ENCODE peak calls at places on chromosomes 2 and 18, in nine cellular contexts. One of them, this sample, is unnamed.
A peak's percentile ranks its signal among the peaks of the same experiment; 100 is the strongest.

GRCh38 chr2:108215794-108216211 is 24.0 kb upstream of the SULT1C3 start:
- DNase-seq in T follicular helper cell: no peak
- DNase-seq in effector memory CD4-positive, alpha-beta T cell: no peak
- DNase-seq in left ventricle myocardium inferior: no peak
- DNase-seq in nephron progenitor cell: no peak
- DNase-seq in AG20443: peak; percentile 61
- DNase-seq in natural killer cell treated with Interleukin-12 subunit alpha and Interleukin-12 subunit beta and Interleukin-15 and Interleukin-18, amount 100 ng/mL, for 72 hours: no peak
- DNase-seq in adrenal gland: no peak
- DNase-seq in T-helper 1 cell: no peak
- DNase-seq in this sample: no peak

GRCh38 chr2:46439582-46439981 is 39.8 kb upstream of the TMEM247 start:
- DNase-seq in T follicular helper cell: no peak
- DNase-seq in effector memory CD4-positive, alpha-beta T cell: peak; percentile 28
- DNase-seq in left ventricle myocardium inferior: no peak
- DNase-seq in nephron progenitor cell: no peak
- DNase-seq in AG20443: no peak
- DNase-seq in natural killer cell treated with Interleukin-12 subunit alpha and Interleukin-12 subunit beta and Interleukin-15 and Interleukin-18, amount 100 ng/mL, for 72 hours: no peak
- DNase-seq in adrenal gland: no peak
- DNase-seq in T-helper 1 cell: no peak
- DNase-seq in this sample: no peak

GRCh38 chr18:59024829-59025228 is 114.9 kb upstream of the SEC11C start:
- DNase-seq in T follicular helper cell: no peak
- DNase-seq in effector memory CD4-positive, alpha-beta T cell: no peak
- DNase-seq in left ventricle myocardium inferior: no peak
- DNase-seq in nephron progenitor cell: no peak
- DNase-seq in AG20443: peak; percentile 49
- DNase-seq in natural killer cell treated with Interleukin-12 subunit alpha and Interleukin-12 subunit beta and Interleukin-15 and Interleukin-18, amount 100 ng/mL, for 72 hours: no peak
- DNase-seq in adrenal gland: peak; percentile 14
- DNase-seq in T-helper 1 cell: no peak
- DNase-seq in this sample: no peak

GRCh38 chr18:67310826-67311225 is 205.7 kb downstream of the DSEL start:
- DNase-seq in T follicular helper cell: no peak
- DNase-seq in effector memory CD4-positive, alpha-beta T cell: no peak
- DNase-seq in left ventricle myocardium inferior: no peak
- DNase-seq in nephron progenitor cell: no peak
- DNase-seq in AG20443: peak; percentile 25
- DNase-seq in natural killer cell treated with Interleukin-12 subunit alpha and Interleukin-12 subunit beta and Interleukin-15 and Interleukin-18, amount 100 ng/mL, for 72 hours: no peak
- DNase-seq in adrenal gland: no peak
- DNase-seq in T-helper 1 cell: no peak
- DNase-seq in this sample: no peak

GRCh38 chr2:129483366-129483765 is 496.1 kb upstream of the RAB6C start:
- DNase-seq in T follicular helper cell: no peak
- DNase-seq in effector memory CD4-positive, alpha-beta T cell: no peak
- DNase-seq in left ventricle myocardium inferior: no peak
- DNase-seq in nephron progenitor cell: no peak
- DNase-seq in AG20443: no peak
- DNase-seq in natural killer cell treated with Interleukin-12 subunit alpha and Interleukin-12 subunit beta and Interleukin-15 and Interleukin-18, amount 100 ng/mL, for 72 hours: no peak
- DNase-seq in adrenal gland: peak; percentile 53
- DNase-seq in T-helper 1 cell: no peak
- DNase-seq in this sample: no peak

GRCh38 chr2:31319391-31320175 is 85.6 kb downstream of the EHD3 start:
- DNase-seq in T follicular helper cell: no peak
- DNase-seq in effector memory CD4-positive, alpha-beta T cell: no peak
- DNase-seq in left ventricle myocardium inferior: no peak
- DNase-seq in nephron progenitor cell: no peak
- DNase-seq in AG20443: peak; percentile 25
- DNase-seq in natural killer cell treated with Interleukin-12 subunit alpha and Interleukin-12 subunit beta and Interleukin-15 and Interleukin-18, amount 100 ng/mL, for 72 hours: no peak
- DNase-seq in adrenal gland: peak; percentile 25
- DNase-seq in T-helper 1 cell: no peak
- DNase-seq in this sample: no peak

GRCh38 chr2:102442967-102443828 is 20.2 kb downstream of the IL18RAP start:
- DNase-seq in T follicular helper cell: no peak
- DNase-seq in effector memory CD4-positive, alpha-beta T cell: peak; percentile 8
- DNase-seq in left ventricle myocardium inferior: no peak
- DNase-seq in nephron progenitor cell: peak; percentile 21
- DNase-seq in AG20443: peak; percentile 30
- DNase-seq in natural killer cell treated with Interleukin-12 subunit alpha and Interleukin-12 subunit beta and Interleukin-15 and Interleukin-18, amount 100 ng/mL, for 72 hours: no peak
- DNase-seq in adrenal gland: peak; percentile 36
- DNase-seq in T-helper 1 cell: no peak
- DNase-seq in this sample: no peak

GRCh38 chr2:28643911-28644334 is 107.7 kb upstream of the PPP1CB start:
- DNase-seq in T follicular helper cell: no peak
- DNase-seq in effector memory CD4-positive, alpha-beta T cell: no peak
- DNase-seq in left ventricle myocardium inferior: no peak
- DNase-seq in nephron progenitor cell: no peak
- DNase-seq in AG20443: peak; percentile 83
- DNase-seq in natural killer cell treated with Interleukin-12 subunit alpha and Interleukin-12 subunit beta and Interleukin-15 and Interleukin-18, amount 100 ng/mL, for 72 hours: no peak
- DNase-seq in adrenal gland: peak; percentile 42
- DNase-seq in T-helper 1 cell: no peak
- DNase-seq in this sample: peak; percentile 81

GRCh38 chr18:40883271-40883670 is 1071.8 kb upstream of the PIK3C3 start:
- DNase-seq in T follicular helper cell: no peak
- DNase-seq in effector memory CD4-positive, alpha-beta T cell: no peak
- DNase-seq in left ventricle myocardium inferior: no peak
- DNase-seq in nephron progenitor cell: no peak
- DNase-seq in AG20443: no peak
- DNase-seq in natural killer cell treated with Interleukin-12 subunit alpha and Interleukin-12 subunit beta and Interleukin-15 and Interleukin-18, amount 100 ng/mL, for 72 hours: no peak
- DNase-seq in adrenal gland: no peak
- DNase-seq in T-helper 1 cell: no peak
- DNase-seq in this sample: no peak

GRCh38 chr2:43592443-43592842 is 3.4 kb downstream of the THADA start:
- DNase-seq in T follicular helper cell: no peak
- DNase-seq in effector memory CD4-positive, alpha-beta T cell: no peak
- DNase-seq in left ventricle myocardium inferior: no peak
- DNase-seq in nephron progenitor cell: no peak
- DNase-seq in AG20443: peak; percentile 9
- DNase-seq in natural killer cell treated with Interleukin-12 subunit alpha and Interleukin-12 subunit beta and Interleukin-15 and Interleukin-18, amount 100 ng/mL, for 72 hours: no peak
- DNase-seq in adrenal gland: no peak
- DNase-seq in T-helper 1 cell: no peak
- DNase-seq in this sample: no peak

GRCh38 chr18:37476182-37476581 is 89.4 kb downstream of the CELF4 start:
- DNase-seq in T follicular helper cell: no peak
- DNase-seq in effector memory CD4-positive, alpha-beta T cell: no peak
- DNase-seq in left ventricle myocardium inferior: no peak
- DNase-seq in nephron progenitor cell: peak; percentile 60
- DNase-seq in AG20443: peak; percentile 64
- DNase-seq in natural killer cell treated with Interleukin-12 subunit alpha and Interleukin-12 subunit beta and Interleukin-15 and Interleukin-18, amount 100 ng/mL, for 72 hours: no peak
- DNase-seq in adrenal gland: peak; percentile 44
- DNase-seq in T-helper 1 cell: no peak
- DNase-seq in this sample: no peak

GRCh38 chr18:3455938-3456685 is 6.1 kb downstream of the TGIF1 start:
- DNase-seq in T follicular helper cell: no peak
- DNase-seq in effector memory CD4-positive, alpha-beta T cell: no peak
- DNase-seq in left ventricle myocardium inferior: no peak
- DNase-seq in nephron progenitor cell: no peak
- DNase-seq in AG20443: peak; percentile 20
- DNase-seq in natural killer cell treated with Interleukin-12 subunit alpha and Interleukin-12 subunit beta and Interleukin-15 and Interleukin-18, amount 100 ng/mL, for 72 hours: no peak
- DNase-seq in adrenal gland: no peak
- DNase-seq in T-helper 1 cell: no peak
- DNase-seq in this sample: no peak

GRCh38 chr2:221502270-221502973 is 69.7 kb downstream of the EPHA4 start:
- DNase-seq in T follicular helper cell: no peak
- DNase-seq in effector memory CD4-positive, alpha-beta T cell: no peak
- DNase-seq in left ventricle myocardium inferior: no peak
- DNase-seq in nephron progenitor cell: peak; percentile 7
- DNase-seq in AG20443: peak; percentile 50
- DNase-seq in natural killer cell treated with Interleukin-12 subunit alpha and Interleukin-12 subunit beta and Interleukin-15 and Interleukin-18, amount 100 ng/mL, for 72 hours: no peak
- DNase-seq in adrenal gland: no peak
- DNase-seq in T-helper 1 cell: no peak
- DNase-seq in this sample: no peak

GRCh38 chr2:106851055-106851454 is 34.9 kb downstream of the ST6GAL2 start:
- DNase-seq in T follicular helper cell: no peak
- DNase-seq in effector memory CD4-positive, alpha-beta T cell: no peak
- DNase-seq in left ventricle myocardium inferior: no peak
- DNase-seq in nephron progenitor cell: no peak
- DNase-seq in AG20443: no peak
- DNase-seq in natural killer cell treated with Interleukin-12 subunit alpha and Interleukin-12 subunit beta and Interleukin-15 and Interleukin-18, amount 100 ng/mL, for 72 hours: no peak
- DNase-seq in adrenal gland: no peak
- DNase-seq in T-helper 1 cell: no peak
- DNase-seq in this sample: no peak

GRCh38 chr2:106314427-106314826 is 120.3 kb upstream of the UXS1 start:
- DNase-seq in T follicular helper cell: no peak
- DNase-seq in effector memory CD4-positive, alpha-beta T cell: no peak
- DNase-seq in left ventricle myocardium inferior: no peak
- DNase-seq in nephron progenitor cell: no peak
- DNase-seq in AG20443: no peak
- DNase-seq in natural killer cell treated with Interleukin-12 subunit alpha and Interleukin-12 subunit beta and Interleukin-15 and Interleukin-18, amount 100 ng/mL, for 72 hours: no peak
- DNase-seq in adrenal gland: no peak
- DNase-seq in T-helper 1 cell: no peak
- DNase-seq in this sample: no peak

GRCh38 chr2:226611196-226611943 is 188.2 kb downstream of the IRS1 start:
- DNase-seq in T follicular helper cell: no peak
- DNase-seq in effector memory CD4-positive, alpha-beta T cell: no peak
- DNase-seq in left ventricle myocardium inferior: no peak
- DNase-seq in nephron progenitor cell: no peak
- DNase-seq in AG20443: peak; percentile 11
- DNase-seq in natural killer cell treated with Interleukin-12 subunit alpha and Interleukin-12 subunit beta and Interleukin-15 and Interleukin-18, amount 100 ng/mL, for 72 hours: no peak
- DNase-seq in adrenal gland: no peak
- DNase-seq in T-helper 1 cell: no peak
- DNase-seq in this sample: no peak

GRCh38 chr2:109422758-109423500 is 190.8 kb downstream of the SEPTIN10 start:
- DNase-seq in T follicular helper cell: no peak
- DNase-seq in effector memory CD4-positive, alpha-beta T cell: no peak
- DNase-seq in left ventricle myocardium inferior: no peak
- DNase-seq in nephron progenitor cell: no peak
- DNase-seq in AG20443: no peak
- DNase-seq in natural killer cell treated with Interleukin-12 subunit alpha and Interleukin-12 subunit beta and Interleukin-15 and Interleukin-18, amount 100 ng/mL, for 72 hours: no peak
- DNase-seq in adrenal gland: no peak
- DNase-seq in T-helper 1 cell: no peak
- DNase-seq in this sample: no peak

GRCh38 chr2:26850002-26850431 is 2.1 kb downstream of the DPYSL5 start:
- DNase-seq in T follicular helper cell: no peak
- DNase-seq in effector memory CD4-positive, alpha-beta T cell: no peak
- DNase-seq in left ventricle myocardium inferior: no peak
- DNase-seq in nephron progenitor cell: peak; percentile 7
- DNase-seq in AG20443: no peak
- DNase-seq in natural killer cell treated with Interleukin-12 subunit alpha and Interleukin-12 subunit beta and Interleukin-15 and Interleukin-18, amount 100 ng/mL, for 72 hours: no peak
- DNase-seq in adrenal gland: no peak
- DNase-seq in T-helper 1 cell: no peak
- DNase-seq in this sample: no peak

GRCh38 chr18:46891742-46892214 is 25.5 kb downstream of the PIAS2 start:
- DNase-seq in T follicular helper cell: no peak
- DNase-seq in effector memory CD4-positive, alpha-beta T cell: no peak
- DNase-seq in left ventricle myocardium inferior: no peak
- DNase-seq in nephron progenitor cell: no peak
- DNase-seq in AG20443: no peak
- DNase-seq in natural killer cell treated with Interleukin-12 subunit alpha and Interleukin-12 subunit beta and Interleukin-15 and Interleukin-18, amount 100 ng/mL, for 72 hours: no peak
- DNase-seq in adrenal gland: no peak
- DNase-seq in T-helper 1 cell: no peak
- DNase-seq in this sample: no peak

GRCh38 chr18:13225261-13225660 is 6.7 kb downstream of the LDLRAD4 start:
- DNase-seq in T follicular helper cell: no peak
- DNase-seq in effector memory CD4-positive, alpha-beta T cell: no peak
- DNase-seq in left ventricle myocardium inferior: no peak
- DNase-seq in nephron progenitor cell: no peak
- DNase-seq in AG20443: no peak
- DNase-seq in natural killer cell treated with Interleukin-12 subunit alpha and Interleukin-12 subunit beta and Interleukin-15 and Interleukin-18, amount 100 ng/mL, for 72 hours: no peak
- DNase-seq in adrenal gland: no peak
- DNase-seq in T-helper 1 cell: no peak
- DNase-seq in this sample: no peak

GRCh38 chr18:7793100-7793499 is 226.0 kb downstream of the PTPRM start:
- DNase-seq in T follicular helper cell: no peak
- DNase-seq in effector memory CD4-positive, alpha-beta T cell: no peak
- DNase-seq in left ventricle myocardium inferior: no peak
- DNase-seq in nephron progenitor cell: no peak
- DNase-seq in AG20443: no peak
- DNase-seq in natural killer cell treated with Interleukin-12 subunit alpha and Interleukin-12 subunit beta and Interleukin-15 and Interleukin-18, amount 100 ng/mL, for 72 hours: no peak
- DNase-seq in adrenal gland: no peak
- DNase-seq in T-helper 1 cell: no peak
- DNase-seq in this sample: no peak

GRCh38 chr2:158414538-158414937 is 42.0 kb downstream of the CCDC148 start:
- DNase-seq in T follicular helper cell: no peak
- DNase-seq in effector memory CD4-positive, alpha-beta T cell: no peak
- DNase-seq in left ventricle myocardium inferior: no peak
- DNase-seq in nephron progenitor cell: no peak
- DNase-seq in AG20443: peak; percentile 77
- DNase-seq in natural killer cell treated with Interleukin-12 subunit alpha and Interleukin-12 subunit beta and Interleukin-15 and Interleukin-18, amount 100 ng/mL, for 72 hours: no peak
- DNase-seq in adrenal gland: no peak
- DNase-seq in T-helper 1 cell: no peak
- DNase-seq in this sample: no peak

GRCh38 chr2:226915846-226916360 is 80.0 kb downstream of the RHBDD1 start:
- DNase-seq in T follicular helper cell: no peak
- DNase-seq in effector memory CD4-positive, alpha-beta T cell: no peak
- DNase-seq in left ventricle myocardium inferior: no peak
- DNase-seq in nephron progenitor cell: no peak
- DNase-seq in AG20443: peak; percentile 51
- DNase-seq in natural killer cell treated with Interleukin-12 subunit alpha and Interleukin-12 subunit beta and Interleukin-15 and Interleukin-18, amount 100 ng/mL, for 72 hours: no peak
- DNase-seq in adrenal gland: no peak
- DNase-seq in T-helper 1 cell: no peak
- DNase-seq in this sample: no peak

GRCh38 chr2:62447411-62447810 is 58.6 kb downstream of the TMEM17 start:
- DNase-seq in T follicular helper cell: no peak
- DNase-seq in effector memory CD4-positive, alpha-beta T cell: no peak
- DNase-seq in left ventricle myocardium inferior: no peak
- DNase-seq in nephron progenitor cell: no peak
- DNase-seq in AG20443: no peak
- DNase-seq in natural killer cell treated with Interleukin-12 subunit alpha and Interleukin-12 subunit beta and Interleukin-15 and Interleukin-18, amount 100 ng/mL, for 72 hours: no peak
- DNase-seq in adrenal gland: no peak
- DNase-seq in T-helper 1 cell: no peak
- DNase-seq in this sample: no peak

GRCh38 chr18:27073404-27073830 is 111.7 kb downstream of the CHST9 start:
- DNase-seq in T follicular helper cell: no peak
- DNase-seq in effector memory CD4-positive, alpha-beta T cell: no peak
- DNase-seq in left ventricle myocardium inferior: no peak
- DNase-seq in nephron progenitor cell: no peak
- DNase-seq in AG20443: no peak
- DNase-seq in natural killer cell treated with Interleukin-12 subunit alpha and Interleukin-12 subunit beta and Interleukin-15 and Interleukin-18, amount 100 ng/mL, for 72 hours: no peak
- DNase-seq in adrenal gland: no peak
- DNase-seq in T-helper 1 cell: no peak
- DNase-seq in this sample: no peak

GRCh38 chr2:226639550-226639949 is 160.1 kb downstream of the IRS1 start:
- DNase-seq in T follicular helper cell: no peak
- DNase-seq in effector memory CD4-positive, alpha-beta T cell: no peak
- DNase-seq in left ventricle myocardium inferior: no peak
- DNase-seq in nephron progenitor cell: no peak
- DNase-seq in AG20443: no peak
- DNase-seq in natural killer cell treated with Interleukin-12 subunit alpha and Interleukin-12 subunit beta and Interleukin-15 and Interleukin-18, amount 100 ng/mL, for 72 hours: no peak
- DNase-seq in adrenal gland: no peak
- DNase-seq in T-helper 1 cell: no peak
- DNase-seq in this sample: no peak

GRCh38 chr2:70664525-70664924 is 103.5 kb downstream of the ADD2 start:
- DNase-seq in T follicular helper cell: no peak
- DNase-seq in effector memory CD4-positive, alpha-beta T cell: no peak
- DNase-seq in left ventricle myocardium inferior: no peak
- DNase-seq in nephron progenitor cell: no peak
- DNase-seq in AG20443: no peak
- DNase-seq in natural killer cell treated with Interleukin-12 subunit alpha and Interleukin-12 subunit beta and Interleukin-15 and Interleukin-18, amount 100 ng/mL, for 72 hours: no peak
- DNase-seq in adrenal gland: no peak
- DNase-seq in T-helper 1 cell: no peak
- DNase-seq in this sample: no peak

GRCh38 chr2:10918661-10919414 is 7.1 kb downstream of the KCNF1 start:
- DNase-seq in T follicular helper cell: no peak
- DNase-seq in effector memory CD4-positive, alpha-beta T cell: no peak
- DNase-seq in left ventricle myocardium inferior: peak; percentile 37
- DNase-seq in nephron progenitor cell: no peak
- DNase-seq in AG20443: no peak
- DNase-seq in natural killer cell treated with Interleukin-12 subunit alpha and Interleukin-12 subunit beta and Interleukin-15 and Interleukin-18, amount 100 ng/mL, for 72 hours: no peak
- DNase-seq in adrenal gland: peak; percentile 75
- DNase-seq in T-helper 1 cell: no peak
- DNase-seq in this sample: no peak

GRCh38 chr2:186919272-186919671 is 70.3 kb upstream of the ZSWIM2 start:
- DNase-seq in T follicular helper cell: no peak
- DNase-seq in effector memory CD4-positive, alpha-beta T cell: no peak
- DNase-seq in left ventricle myocardium inferior: no peak
- DNase-seq in nephron progenitor cell: no peak
- DNase-seq in AG20443: no peak
- DNase-seq in natural killer cell treated with Interleukin-12 subunit alpha and Interleukin-12 subunit beta and Interleukin-15 and Interleukin-18, amount 100 ng/mL, for 72 hours: no peak
- DNase-seq in adrenal gland: no peak
- DNase-seq in T-helper 1 cell: no peak
- DNase-seq in this sample: no peak

GRCh38 chr2:112059671-112060070 is 4.6 kb downstream of the TMEM87B start:
- DNase-seq in T follicular helper cell: no peak
- DNase-seq in effector memory CD4-positive, alpha-beta T cell: no peak
- DNase-seq in left ventricle myocardium inferior: no peak
- DNase-seq in nephron progenitor cell: no peak
- DNase-seq in AG20443: no peak
- DNase-seq in natural killer cell treated with Interleukin-12 subunit alpha and Interleukin-12 subunit beta and Interleukin-15 and Interleukin-18, amount 100 ng/mL, for 72 hours: no peak
- DNase-seq in adrenal gland: no peak
- DNase-seq in T-helper 1 cell: no peak
- DNase-seq in this sample: no peak

GRCh38 chr2:23009545-23010149 is 375.3 kb upstream of the KLHL29 start:
- DNase-seq in T follicular helper cell: no peak
- DNase-seq in effector memory CD4-positive, alpha-beta T cell: no peak
- DNase-seq in left ventricle myocardium inferior: no peak
- DNase-seq in nephron progenitor cell: no peak
- DNase-seq in AG20443: peak; percentile 80
- DNase-seq in natural killer cell treated with Interleukin-12 subunit alpha and Interleukin-12 subunit beta and Interleukin-15 and Interleukin-18, amount 100 ng/mL, for 72 hours: no peak
- DNase-seq in adrenal gland: peak; percentile 35
- DNase-seq in T-helper 1 cell: no peak
- DNase-seq in this sample: peak; percentile 53

This sample was measured in uterus.